ENCODE peak calls at places on chromosomes 5 and 9, in nine cellular contexts. One of them, this sample, is unnamed. For H3K4me1, the result is how much of the 10 kb centered on the place peaks cover.

GRCh38 chr9:6414291-6414690 is 1.3 kb downstream of the UHRF2 start:
- DNase-seq in vagina: no peak
- DNase-seq in CD4-positive, CD25-positive, alpha-beta regulatory T cell: no peak
- DNase-seq in pancreas: no peak
- DNase-seq in ovary: no peak
- DNase-seq in OCI-LY7: peak
- DNase-seq in effector memory CD4-positive, alpha-beta T cell: no peak
- DNase-seq in tibial nerve: no peak
- DNase-seq in Peyer's patch: no peak
- DNase-seq in this sample: no peak

GRCh38 chr9:130995399-130995941 is 13.5 kb upstream of the LAMC3 start:
- DNase-seq in vagina: no peak
- DNase-seq in CD4-positive, CD25-positive, alpha-beta regulatory T cell: no peak
- DNase-seq in pancreas: no peak
- DNase-seq in ovary: no peak
- DNase-seq in OCI-LY7: peak
- DNase-seq in effector memory CD4-positive, alpha-beta T cell: no peak
- DNase-seq in tibial nerve: no peak
- DNase-seq in Peyer's patch: no peak
- DNase-seq in this sample: no peak

GRCh38 chr5:133945561-133945960 is 22.9 kb downstream of the C5orf15 start:
- DNase-seq in vagina: no peak
- DNase-seq in CD4-positive, CD25-positive, alpha-beta regulatory T cell: no peak
- DNase-seq in pancreas: no peak
- DNase-seq in ovary: no peak
- DNase-seq in OCI-LY7: no peak
- DNase-seq in effector memory CD4-positive, alpha-beta T cell: no peak
- DNase-seq in tibial nerve: no peak
- DNase-seq in Peyer's patch: no peak
- DNase-seq in this sample: no peak

GRCh38 chr9:122572456-122572855 is 10.7 kb downstream of the OR1L8 start:
- DNase-seq in vagina: no peak
- DNase-seq in CD4-positive, CD25-positive, alpha-beta regulatory T cell: no peak
- DNase-seq in pancreas: no peak
- DNase-seq in ovary: no peak
- DNase-seq in OCI-LY7: no peak
- DNase-seq in effector memory CD4-positive, alpha-beta T cell: no peak
- DNase-seq in tibial nerve: no peak
- DNase-seq in Peyer's patch: no peak
- DNase-seq in this sample: no peak

GRCh38 chr5:127702913-127703575 is at the start of gene CCDC192:
- DNase-seq in vagina: no peak
- DNase-seq in CD4-positive, CD25-positive, alpha-beta regulatory T cell: no peak
- DNase-seq in pancreas: no peak
- DNase-seq in ovary: no peak
- DNase-seq in OCI-LY7: no peak
- DNase-seq in effector memory CD4-positive, alpha-beta T cell: no peak
- DNase-seq in tibial nerve: no peak
- DNase-seq in Peyer's patch: no peak
- DNase-seq in this sample: no peak

GRCh38 chr5:65776707-65777141 is 54.7 kb downstream of the NLN start:
- DNase-seq in vagina: no peak
- DNase-seq in CD4-positive, CD25-positive, alpha-beta regulatory T cell: no peak
- DNase-seq in pancreas: no peak
- DNase-seq in ovary: no peak
- DNase-seq in OCI-LY7: no peak
- DNase-seq in effector memory CD4-positive, alpha-beta T cell: no peak
- DNase-seq in tibial nerve: no peak
- DNase-seq in Peyer's patch: no peak
- DNase-seq in this sample: no peak

GRCh38 chr9:118961857-118962256 is 407.4 kb downstream of the BRINP1 start:
- DNase-seq in vagina: no peak
- DNase-seq in CD4-positive, CD25-positive, alpha-beta regulatory T cell: no peak
- DNase-seq in pancreas: no peak
- DNase-seq in ovary: no peak
- DNase-seq in OCI-LY7: no peak
- DNase-seq in effector memory CD4-positive, alpha-beta T cell: no peak
- DNase-seq in tibial nerve: no peak
- DNase-seq in Peyer's patch: no peak
- DNase-seq in this sample: no peak

GRCh38 chr5:14066326-14066725 is 76.8 kb upstream of the TRIO start:
- DNase-seq in vagina: no peak
- DNase-seq in CD4-positive, CD25-positive, alpha-beta regulatory T cell: no peak
- DNase-seq in pancreas: no peak
- DNase-seq in ovary: no peak
- DNase-seq in OCI-LY7: no peak
- DNase-seq in effector memory CD4-positive, alpha-beta T cell: no peak
- DNase-seq in tibial nerve: no peak
- DNase-seq in Peyer's patch: no peak
- DNase-seq in this sample: no peak

GRCh38 chr5:64594601-64595518 is 89.0 kb downstream of the RGS7BP start:
- DNase-seq in vagina: no peak
- DNase-seq in CD4-positive, CD25-positive, alpha-beta regulatory T cell: no peak
- DNase-seq in pancreas: no peak
- DNase-seq in ovary: peak
- DNase-seq in OCI-LY7: peak
- DNase-seq in effector memory CD4-positive, alpha-beta T cell: no peak
- DNase-seq in tibial nerve: no peak
- DNase-seq in Peyer's patch: no peak
- DNase-seq in this sample: no peak

GRCh38 chr5:157948738-157949410 is 89.9 kb upstream of the CLINT1 start:
- DNase-seq in vagina: no peak
- DNase-seq in CD4-positive, CD25-positive, alpha-beta regulatory T cell: peak
- DNase-seq in pancreas: peak
- DNase-seq in ovary: peak
- DNase-seq in OCI-LY7: peak
- DNase-seq in effector memory CD4-positive, alpha-beta T cell: peak
- DNase-seq in tibial nerve: peak
- DNase-seq in Peyer's patch: peak
- DNase-seq in this sample: peak

GRCh38 chr9:95503369-95503768 is 13.4 kb downstream of the PTCH1 start:
- DNase-seq in vagina: no peak
- DNase-seq in CD4-positive, CD25-positive, alpha-beta regulatory T cell: no peak
- DNase-seq in pancreas: no peak
- DNase-seq in ovary: no peak
- DNase-seq in OCI-LY7: no peak
- DNase-seq in effector memory CD4-positive, alpha-beta T cell: no peak
- DNase-seq in tibial nerve: no peak
- DNase-seq in Peyer's patch: no peak
- DNase-seq in this sample: no peak

GRCh38 chr9:95504053-95504963 is 12.5 kb downstream of the PTCH1 start:
- DNase-seq in vagina: no peak
- DNase-seq in CD4-positive, CD25-positive, alpha-beta regulatory T cell: no peak
- DNase-seq in pancreas: no peak
- DNase-seq in ovary: no peak
- DNase-seq in OCI-LY7: peak
- DNase-seq in effector memory CD4-positive, alpha-beta T cell: no peak
- DNase-seq in tibial nerve: peak
- DNase-seq in Peyer's patch: no peak
- DNase-seq in this sample: peak

GRCh38 chr9:95506438-95506691 is 10.4 kb downstream of the PTCH1 start:
- DNase-seq in vagina: no peak
- DNase-seq in CD4-positive, CD25-positive, alpha-beta regulatory T cell: no peak
- DNase-seq in pancreas: peak
- DNase-seq in ovary: peak
- DNase-seq in OCI-LY7: peak
- DNase-seq in effector memory CD4-positive, alpha-beta T cell: no peak
- DNase-seq in tibial nerve: no peak
- DNase-seq in Peyer's patch: peak
- DNase-seq in this sample: peak

GRCh38 chr9:95505676-95506437 is 10.9 kb downstream of the PTCH1 start:
- DNase-seq in vagina: no peak
- DNase-seq in CD4-positive, CD25-positive, alpha-beta regulatory T cell: no peak
- DNase-seq in pancreas: peak
- DNase-seq in ovary: peak
- DNase-seq in OCI-LY7: peak
- DNase-seq in effector memory CD4-positive, alpha-beta T cell: no peak
- DNase-seq in tibial nerve: no peak
- DNase-seq in Peyer's patch: peak
- DNase-seq in this sample: peak

DNA sequence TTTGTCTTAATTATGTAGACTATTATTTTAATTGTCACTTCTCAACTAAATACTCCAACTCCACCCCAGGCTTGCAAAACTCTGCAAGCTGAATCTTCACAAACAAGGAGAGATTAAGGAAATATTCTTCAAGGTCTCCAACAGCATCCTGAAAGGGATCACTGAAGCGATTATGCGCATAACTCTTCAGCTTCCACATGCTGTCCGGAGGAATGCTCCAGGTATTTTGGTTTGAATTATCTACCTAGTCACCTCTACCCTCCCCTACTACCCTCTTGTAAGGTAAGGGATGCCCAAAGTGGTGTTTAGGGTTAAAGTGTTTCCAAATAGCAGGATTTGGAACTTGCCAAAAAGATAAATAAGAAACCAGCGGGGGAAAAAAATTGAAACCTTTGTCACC is 11.7 kb downstream of the PTCH1 start:
- DNase-seq in vagina: no peak
- DNase-seq in CD4-positive, CD25-positive, alpha-beta regulatory T cell: no peak
- DNase-seq in pancreas: no peak
- DNase-seq in ovary: no peak
- DNase-seq in OCI-LY7: no peak
- DNase-seq in effector memory CD4-positive, alpha-beta T cell: no peak
- DNase-seq in tibial nerve: no peak
- DNase-seq in Peyer's patch: no peak
- DNase-seq in this sample: peak
- H3K4me1 ChIP-seq in vagina: under half
- H3K4me1 ChIP-seq in CD4-positive, CD25-positive, alpha-beta regulatory T cell: under half
- H3K4me1 ChIP-seq in pancreas: under half
- H3K4me1 ChIP-seq in ovary: under half
- H3K4me1 ChIP-seq in OCI-LY7: under half
- H3K4me1 ChIP-seq in effector memory CD4-positive, alpha-beta T cell: under half
- H3K4me1 ChIP-seq in tibial nerve: under half
- H3K4me1 ChIP-seq in Peyer's patch: under half
- H3K4me1 ChIP-seq in this sample: under half

DNA sequence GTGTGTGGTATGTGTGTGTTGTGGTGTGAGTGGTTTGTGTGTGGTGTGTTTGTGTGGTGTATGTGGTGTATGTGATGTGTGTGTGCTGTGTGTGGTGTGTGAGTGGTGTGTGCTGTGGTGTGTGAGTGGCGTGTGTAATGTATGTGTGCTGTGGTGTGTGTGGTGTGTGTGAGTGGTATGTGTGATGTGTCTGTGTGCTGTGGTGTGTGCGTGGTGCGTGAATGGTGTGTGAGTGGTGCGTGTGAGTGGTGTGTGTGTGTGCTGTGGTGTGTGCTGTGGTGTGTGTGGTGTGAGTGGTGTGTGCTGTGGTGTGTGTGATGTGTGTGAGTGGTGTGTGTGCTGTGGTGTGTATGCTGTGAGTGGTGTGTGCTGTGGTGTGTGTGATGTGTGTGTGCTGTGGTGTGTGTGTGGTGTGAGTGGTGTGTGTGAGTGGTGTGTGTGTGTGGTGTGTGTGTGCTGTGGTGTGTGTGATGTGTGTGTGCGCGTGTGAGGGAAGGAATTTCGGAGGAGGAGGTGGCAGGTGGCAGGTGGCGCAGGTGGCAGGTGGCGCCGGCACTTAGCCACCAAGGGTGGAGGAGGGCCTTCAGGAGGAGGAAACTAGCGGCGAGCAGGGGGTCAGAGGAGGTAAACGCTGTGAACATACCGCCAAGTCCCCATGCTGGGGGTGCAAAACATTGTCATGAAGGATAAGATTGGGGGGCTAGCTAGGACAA is 191.8 kb downstream of the MELK start:
- DNase-seq in vagina: no peak
- DNase-seq in CD4-positive, CD25-positive, alpha-beta regulatory T cell: no peak
- DNase-seq in pancreas: no peak
- DNase-seq in ovary: no peak
- DNase-seq in OCI-LY7: peak
- DNase-seq in effector memory CD4-positive, alpha-beta T cell: no peak
- DNase-seq in tibial nerve: no peak
- DNase-seq in Peyer's patch: no peak
- DNase-seq in this sample: no peak
- H3K4me3 ChIP-seq in vagina: no peak
- H3K4me3 ChIP-seq in CD4-positive, CD25-positive, alpha-beta regulatory T cell: no peak
- H3K4me3 ChIP-seq in pancreas: no peak
- H3K4me3 ChIP-seq in ovary: no peak
- H3K4me3 ChIP-seq in OCI-LY7: peak
- H3K4me3 ChIP-seq in effector memory CD4-positive, alpha-beta T cell: no peak
- H3K4me3 ChIP-seq in tibial nerve: no peak
- H3K4me3 ChIP-seq in Peyer's patch: no peak
- H3K4me3 ChIP-seq in this sample: no peak

DNA sequence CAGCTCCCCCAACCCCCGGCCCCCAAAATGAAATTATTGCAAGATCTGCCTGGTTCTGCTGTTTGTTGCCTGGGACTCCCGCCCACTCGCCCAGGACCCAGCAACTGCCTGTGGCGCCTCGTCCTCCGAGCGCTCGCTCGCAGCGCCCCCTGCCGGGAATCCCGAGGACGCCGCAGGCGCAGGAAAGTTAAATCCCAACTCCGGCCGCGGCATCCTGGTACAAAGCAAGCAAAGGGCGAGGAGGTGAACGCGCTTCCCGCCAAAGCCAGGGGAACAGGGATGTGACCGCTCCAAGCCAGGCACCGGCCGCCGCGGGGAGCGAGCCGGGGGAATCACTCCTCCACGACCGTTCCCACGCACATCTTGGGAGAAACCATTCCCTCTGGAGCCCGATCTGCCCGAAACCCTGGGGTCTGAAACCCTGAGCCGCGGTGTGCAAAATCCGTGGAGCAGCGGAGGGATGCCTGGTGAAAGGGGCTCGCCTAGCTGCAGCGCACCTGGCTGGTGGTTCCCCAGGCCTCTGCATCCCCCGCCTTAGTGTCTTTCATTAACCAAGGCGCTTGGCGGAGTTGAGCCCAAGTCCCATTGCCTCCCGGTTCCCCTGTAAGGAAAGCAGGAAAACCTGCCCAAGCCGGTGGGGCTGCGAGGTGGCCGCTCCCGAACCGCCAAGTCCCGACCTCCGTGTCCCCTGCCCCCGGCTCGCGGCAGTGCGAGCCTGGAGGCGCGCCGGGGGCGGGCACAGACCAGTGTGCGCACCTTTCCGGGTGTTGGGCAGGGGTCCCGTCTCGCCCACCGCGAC is 1.2 kb downstream of the SEMA5A start:
- DNase-seq in vagina: no peak
- DNase-seq in CD4-positive, CD25-positive, alpha-beta regulatory T cell: no peak
- DNase-seq in pancreas: peak
- DNase-seq in ovary: peak
- DNase-seq in OCI-LY7: no peak
- DNase-seq in effector memory CD4-positive, alpha-beta T cell: no peak
- DNase-seq in tibial nerve: peak
- DNase-seq in Peyer's patch: peak
- DNase-seq in this sample: peak
- H3K4me1 ChIP-seq in vagina: under half
- H3K4me1 ChIP-seq in CD4-positive, CD25-positive, alpha-beta regulatory T cell: under half
- H3K4me1 ChIP-seq in pancreas: under half
- H3K4me1 ChIP-seq in ovary: under half
- H3K4me1 ChIP-seq in OCI-LY7: under half
- H3K4me1 ChIP-seq in effector memory CD4-positive, alpha-beta T cell: under half
- H3K4me1 ChIP-seq in tibial nerve: under half
- H3K4me1 ChIP-seq in Peyer's patch: under half
- H3K4me1 ChIP-seq in this sample: under half

DNA sequence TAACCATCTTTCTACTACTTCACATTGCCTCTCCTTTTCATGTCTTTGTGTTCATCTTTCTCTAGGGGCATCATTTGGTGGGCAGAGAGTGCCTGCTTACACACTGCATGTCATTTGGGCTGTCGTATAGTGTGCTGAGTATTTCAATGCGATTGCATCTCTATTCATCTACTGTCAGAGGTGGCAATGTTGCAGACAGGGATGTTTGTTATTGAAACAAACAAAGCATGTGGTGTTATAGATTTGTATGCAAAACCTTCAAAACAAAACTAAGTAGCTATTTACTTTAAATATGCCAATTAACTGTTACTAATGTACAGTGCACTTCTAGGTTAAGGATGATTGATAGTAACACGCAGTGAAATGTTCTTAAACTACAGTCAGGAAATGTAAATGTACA is 141.1 kb upstream of the MEF2C start:
- DNase-seq in vagina: no peak
- DNase-seq in CD4-positive, CD25-positive, alpha-beta regulatory T cell: no peak
- DNase-seq in pancreas: no peak
- DNase-seq in ovary: no peak
- DNase-seq in OCI-LY7: no peak
- DNase-seq in effector memory CD4-positive, alpha-beta T cell: no peak
- DNase-seq in tibial nerve: no peak
- DNase-seq in Peyer's patch: no peak
- DNase-seq in this sample: no peak
- H3K4me3 ChIP-seq in vagina: no peak
- H3K4me3 ChIP-seq in CD4-positive, CD25-positive, alpha-beta regulatory T cell: no peak
- H3K4me3 ChIP-seq in pancreas: no peak
- H3K4me3 ChIP-seq in ovary: no peak
- H3K4me3 ChIP-seq in OCI-LY7: no peak
- H3K4me3 ChIP-seq in effector memory CD4-positive, alpha-beta T cell: no peak
- H3K4me3 ChIP-seq in tibial nerve: no peak
- H3K4me3 ChIP-seq in Peyer's patch: no peak
- H3K4me3 ChIP-seq in this sample: no peak

This sample was measured in HAP-1.